ENCODE peak calls at places on chromosome 12, in five cellular contexts. Z is HCT116, K is tibial artery, C is ovary, L is left lung. F is an unnamed sample.

GRCh38 chr12:50488801-50489200 is 16.0 kb upstream of the DIP2B start:
- DNase-seq in C (no peak), K (no peak), L (no peak), Z (no peak), F (peak; percentile 30)

GRCh38 chr12:11651377-11651776 is 1.9 kb downstream of the ETV6 start:
- DNase-seq in L (no peak), C (no peak), Z (no peak), K (no peak), F (no peak)

GRCh38 chr12:121522962-121523361 is 57.9 kb downstream of the KDM2B start:
- DNase-seq in L (no peak), C (no peak), Z (no peak), K (no peak), F (no peak)

GRCh38 chr12:94590428-94590827 is 59.9 kb downstream of the TMCC3 start:
- DNase-seq in L (no peak), C (no peak), Z (no peak), K (no peak), F (no peak)

GRCh38 chr12:54166543-54167499 is 22.0 kb downstream of the SMUG1 start:
- DNase-seq in Z (no peak), C (no peak), L (no peak), K (no peak), F (peak; percentile 62)

GRCh38 chr12:59396941-59397340 is 198.9 kb upstream of the SLC16A7 start:
- DNase-seq in L (no peak), C (no peak), Z (no peak), K (no peak), F (no peak)

GRCh38 chr12:56298828-56299227 is 1.3 kb downstream of the CS start:
- DNase-seq in K (no peak), C (no peak), Z (no peak), L (no peak), F (no peak)

GRCh38 chr12:106066051-106066705 is 72.6 kb downstream of the NUAK1 start:
- DNase-seq in L (no peak), Z (no peak), K (no peak), C (no peak), F (no peak)

GRCh38 chr12:9881246-9881645 is at the start of gene KLRF2:
- DNase-seq in L (no peak), Z (no peak), C (no peak), K (no peak), F (no peak)

GRCh38 chr12:64976131-64976530 is 145.0 kb downstream of the WIF1 start:
- DNase-seq in C (no peak), Z (no peak), L (no peak), K (no peak), F (no peak)

GRCh38 chr12:2664721-2665577 is 129.8 kb upstream of the FKBP4 start:
- DNase-seq in L (no peak), C (no peak), K (no peak), Z (no peak), F (no peak)

GRCh38 chr12:114938487-114939210 is 254.7 kb upstream of the TBX3 start:
- DNase-seq in C (no peak), Z (no peak), K (no peak), L (no peak), F (no peak)

GRCh38 chr12:57758566-57759359 is 3.9 kb downstream of the MARCHF9 start:
- DNase-seq in L (no peak), Z (no peak), K (no peak), C (no peak), F (no peak)

GRCh38 chr12:102811125-102811737 is 105.8 kb downstream of the PAH start:
- DNase-seq in K (no peak), C (peak; percentile 25), L (no peak), Z (peak; percentile 12), F (peak; percentile 10)

GRCh38 chr12:104682790-104683279 is 226.1 kb downstream of the CHST11 start:
- DNase-seq in L (no peak), Z (no peak), C (no peak), K (no peak), F (no peak)

GRCh38 chr12:62259311-62259992 is 752 bp upstream of the USP15 start:
- DNase-seq in Z (no peak), K (no peak), L (no peak), C (no peak), F (no peak)

GRCh38 chr12:81942588-81942987 is 183.4 kb upstream of the PPFIA2 start:
- DNase-seq in Z (no peak), K (no peak), C (no peak), L (no peak), F (no peak)

GRCh38 chr12:94872671-94873367 is 130.7 kb downstream of the NDUFA12 start:
- DNase-seq in L (no peak), K (no peak), C (peak; percentile 42), Z (no peak), F (peak; percentile 24)

GRCh38 chr12:7221486-7221885 is 32.0 kb downstream of the PEX5 start:
- DNase-seq in C (no peak), K (no peak), Z (no peak), L (no peak), F (no peak)

GRCh38 chr12:52063986-52064649 is 5.7 kb upstream of the ATG101 start:
- DNase-seq in K (no peak), Z (no peak), L (no peak), C (peak; percentile 85), F (peak; percentile 92)

GRCh38 chr12:111954974-111955373 is 58.0 kb downstream of the TMEM116 start:
- DNase-seq in K (no peak), C (no peak), L (no peak), Z (no peak), F (no peak)

GRCh38 chr12:19316420-19316819 is 122.9 kb upstream of the AEBP2 start:
- DNase-seq in K (no peak), L (no peak), C (no peak), Z (no peak), F (no peak)

GRCh38 chr12:89789862-89790261 is 81.2 kb upstream of the ATP2B1 start:
- DNase-seq in L (no peak), C (no peak), K (no peak), Z (no peak), F (peak; percentile 31)
- H3K4me3 ChIP-seq in L (no peak overlapping the region), C (no peak overlapping the region), K (no peak overlapping the region), Z (no peak overlapping the region), F (no peak overlapping the region)

GRCh38 chr12:20946732-20947131 is 136.2 kb downstream of the SLCO1B3 start:
- DNase-seq in C (no peak), L (no peak), Z (peak; percentile 6), K (no peak), F (no peak)
- TF ChIP-seq CTCF in C (no peak), L (no peak), Z (peak; percentile 60), K (peak; percentile 36), F (peak; percentile 13)

DNA sequence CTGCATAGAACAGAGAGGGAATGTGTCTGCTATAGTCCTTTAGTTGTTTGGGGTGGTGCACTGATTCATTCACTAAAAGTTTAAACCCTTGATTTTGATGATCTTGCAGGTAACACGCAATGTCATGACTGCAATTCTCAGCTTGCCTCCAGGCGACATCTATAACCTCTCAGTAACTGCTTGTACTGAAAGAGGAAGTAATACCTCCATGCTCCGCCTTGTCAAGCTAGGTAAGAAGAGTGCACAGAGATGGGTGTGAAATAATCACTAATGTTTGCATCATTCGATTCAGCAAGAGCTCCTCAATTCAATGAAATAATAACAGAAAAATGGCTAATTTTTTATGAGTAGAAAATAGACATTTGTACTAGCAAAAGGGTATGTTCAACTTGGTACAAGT is 203.7 kb downstream of the PTPRO start:
- DNase-seq in L (no peak), C (no peak), K (no peak), Z (peak; percentile 16), F (no peak)
- H3K4me3 ChIP-seq in L (no peak overlapping the region), C (no peak overlapping the region), K (no peak overlapping the region), Z (no peak overlapping the region), F (no peak overlapping the region)

DNA sequence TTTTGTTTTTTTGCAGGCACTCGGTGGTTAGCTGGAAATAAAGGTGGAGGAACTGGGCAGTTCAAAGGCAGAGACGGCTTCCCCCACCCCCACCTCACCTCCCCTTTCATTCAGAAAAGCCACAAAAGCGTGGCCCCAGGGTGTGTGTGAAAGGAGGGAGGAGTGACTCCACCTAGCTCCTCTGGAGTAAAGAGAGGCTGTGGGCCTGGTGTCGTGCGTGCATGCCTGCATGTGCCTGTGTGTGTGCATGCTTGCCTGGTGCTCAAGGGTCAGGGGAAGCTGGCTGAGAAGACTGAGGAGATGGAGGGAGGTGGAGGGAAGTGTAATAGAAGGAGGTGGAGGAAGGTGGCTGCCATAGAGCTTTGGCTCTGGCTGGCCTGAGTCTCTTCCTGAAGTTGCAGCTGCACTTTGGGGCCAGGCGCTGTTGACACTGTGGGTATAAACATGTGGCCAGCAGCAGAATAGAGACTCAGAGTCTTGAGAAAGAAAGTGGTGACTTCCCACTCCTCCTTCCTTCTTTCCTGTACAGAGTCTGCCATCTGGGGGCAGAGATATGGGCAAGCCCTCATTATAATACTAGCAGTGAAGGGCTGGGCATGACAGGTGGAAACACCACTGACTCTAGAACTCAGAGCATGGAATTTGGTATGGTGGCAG is 36.9 kb upstream of the SINHCAF start:
- DNase-seq in K (no peak), C (no peak), L (no peak), Z (no peak), F (peak; percentile 15)
- TF ChIP-seq CTCF in K (no peak), C (no peak), L (no peak), Z (no peak), F (peak; percentile 9)

GRCh38 chr12:76081909-76082308 is 2.6 kb downstream of the NAP1L1 start:
- DNase-seq in C (no peak), Z (no peak), L (no peak), K (no peak), F (no peak)
- H3K4me3 ChIP-seq in C (no peak overlapping the region), Z (no peak overlapping the region), L (no peak overlapping the region), K (no peak overlapping the region), F (no peak overlapping the region)

DNA sequence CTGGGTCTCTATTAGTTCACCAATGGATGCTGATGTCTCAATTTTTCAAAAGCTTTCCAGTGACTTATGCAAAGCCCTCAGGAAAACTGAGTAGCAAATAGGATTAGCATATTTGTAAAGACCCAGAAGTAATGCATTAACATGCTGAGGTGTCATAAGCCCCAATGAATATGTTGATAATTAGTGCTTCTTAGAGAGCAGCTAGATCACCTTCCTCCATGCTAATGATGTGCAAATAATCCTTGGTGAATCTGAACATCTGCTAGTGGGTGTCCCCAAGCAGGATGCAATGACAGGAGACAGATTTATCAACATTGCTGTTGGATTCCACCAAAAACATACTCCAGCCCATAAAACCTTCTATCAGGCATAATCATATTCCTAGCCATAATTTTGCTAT is 19.0 kb downstream of the IFNG start:
- DNase-seq in C (no peak), Z (no peak), K (no peak), L (no peak), F (no peak)
- TF ChIP-seq CTCF in C (no peak), Z (no peak), K (no peak), L (no peak), F (no peak)